ENCODE peak calls at places on chromosomes 13 and 19, in five cellular contexts. C is lower leg skin, E is adrenal gland, V is A549, J is upper lobe of left lung. H is an unnamed sample.

GRCh38 chr13:63696055-63696454 is 2280.4 kb upstream of the PCDH20 start:
- DNase-seq in C (no peak), E (no peak), V (no peak), J (no peak), H (no peak)

GRCh38 chr13:80562423-80562822 is 221.5 kb upstream of the SPRY2 start:
- DNase-seq in C (no peak), E (no peak), V (no peak), J (no peak), H (no peak)

GRCh38 chr13:30796833-30797601 is 61.7 kb downstream of the ALOX5AP start:
- DNase-seq in C (no peak), E (no peak), V (no peak), J (no peak), H (no peak)

GRCh38 chr19:47240996-47241918 is 10.3 kb upstream of the BBC3 start:
- DNase-seq in C (peak), E (peak), V (peak), J (peak), H (peak)

GRCh38 chr13:44422755-44423643 is 49.4 kb downstream of the SERP2 start:
- DNase-seq in C (peak), E (peak), V (no peak), J (no peak), H (no peak)

GRCh38 chr13:100124265-100124664 is 35.4 kb downstream of the PCCA start:
- DNase-seq in C (no peak), E (no peak), V (no peak), J (no peak), H (no peak)

GRCh38 chr13:23455401-23456185 is 22.1 kb upstream of the SACS start:
- DNase-seq in C (no peak), E (no peak), V (no peak), J (no peak), H (no peak)

GRCh38 chr13:24854311-24854710 is 90.3 kb downstream of the RNF17 start:
- DNase-seq in C (no peak), E (no peak), V (no peak), J (no peak), H (no peak)

GRCh38 chr13:73220966-73221720 is 162.3 kb downstream of the KLF5 start:
- DNase-seq in C (no peak), E (no peak), V (peak), J (no peak), H (peak)

GRCh38 chr19:52022193-52022592 is 6.0 kb downstream of the ZNF614 start:
- DNase-seq in C (no peak), E (no peak), V (no peak), J (no peak), H (no peak)

GRCh38 chr19:29680447-29680846 is 15.2 kb downstream of the PLEKHF1 start:
- DNase-seq in C (no peak), E (no peak), V (no peak), J (peak), H (no peak)

GRCh38 chr13:95571941-95572340 is 19.4 kb downstream of the CLDN10 start:
- DNase-seq in C (no peak), E (no peak), V (no peak), J (no peak), H (no peak)

GRCh38 chr13:89066868-89067466 is 1395.8 kb downstream of the SLITRK5 start:
- DNase-seq in C (no peak), E (peak), V (peak), J (no peak), H (peak)

GRCh38 chr13:65472336-65472735 is 1757.8 kb downstream of the PCDH9 start:
- DNase-seq in C (no peak), E (no peak), V (no peak), J (no peak), H (no peak)

GRCh38 chr13:50635504-50635903 is 208.0 kb downstream of the DLEU7 start:
- DNase-seq in C (peak), E (peak), V (no peak), J (peak), H (no peak)

GRCh38 chr19:48290341-48290922 is 20.6 kb downstream of the ZNF114 start:
- DNase-seq in C (no peak), E (peak), V (peak), J (no peak), H (no peak)

GRCh38 chr19:51690359-51691121 is 2.6 kb upstream of the SPACA6 start:
- DNase-seq in C (peak), E (peak), V (peak), J (peak), H (no peak)

GRCh38 chr13:51137250-51137649 is 26.2 kb upstream of the C13orf42 start:
- DNase-seq in C (no peak), E (no peak), V (no peak), J (no peak), H (no peak)

GRCh38 chr19:4678881-4679379 is 8.8 kb upstream of the MYDGF start:
- DNase-seq in C (no peak), E (peak), V (peak), J (no peak), H (peak)

GRCh38 chr13:25175026-25175425 is 2.9 kb upstream of the AMER2 start:
- DNase-seq in C (no peak), E (no peak), V (no peak), J (no peak), H (no peak)

GRCh38 chr13:95137096-95137495 is 164.2 kb downstream of the ABCC4 start:
- DNase-seq in C (no peak), E (no peak), V (no peak), J (no peak), H (no peak)

GRCh38 chr19:49382639-49383038 is 5.4 kb upstream of the KASH5 start:
- DNase-seq in C (no peak), E (no peak), V (no peak), J (no peak), H (no peak)

GRCh38 chr19:58097783-58098681 is at the start of gene ZSCAN18:
- DNase-seq in C (peak), E (peak), V (peak), J (peak), H (peak)
- TF ChIP-seq POLR2A in C (no peak), E (peak), V (no peak), J (peak), H (peak)

DNA sequence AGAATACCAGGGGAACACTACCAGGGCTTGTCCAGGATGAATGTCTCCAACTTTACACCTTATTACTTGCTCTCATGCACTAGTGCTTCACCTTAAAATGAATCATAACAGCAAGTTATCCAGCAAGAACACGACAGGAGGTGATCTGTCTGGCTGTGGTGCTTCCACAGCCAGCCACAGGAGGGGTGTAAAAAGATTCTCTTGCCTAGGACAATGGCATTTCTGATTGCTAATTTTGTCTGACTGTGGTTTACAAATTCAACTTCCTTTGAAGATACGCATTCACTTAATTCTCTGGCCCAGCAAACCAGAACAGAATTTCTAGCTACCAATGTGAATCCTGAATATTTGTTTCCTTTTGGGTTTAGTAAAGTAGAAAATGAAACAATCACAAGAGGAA is 23.1 kb upstream of the COG3 start:
- DNase-seq in C (no peak), E (no peak), V (peak), J (no peak), H (no peak)
- TF ChIP-seq POLR2A in C (no peak), E (no peak), V (no peak), J (no peak), H (no peak)

GRCh38 chr19:11197291-11198174 is at the start of gene KANK2:
- DNase-seq in C (peak), E (peak), V (peak), J (peak), H (peak)
- TF ChIP-seq POLR2A in C (no peak), E (no peak), V (peak), J (peak), H (peak)

DNA sequence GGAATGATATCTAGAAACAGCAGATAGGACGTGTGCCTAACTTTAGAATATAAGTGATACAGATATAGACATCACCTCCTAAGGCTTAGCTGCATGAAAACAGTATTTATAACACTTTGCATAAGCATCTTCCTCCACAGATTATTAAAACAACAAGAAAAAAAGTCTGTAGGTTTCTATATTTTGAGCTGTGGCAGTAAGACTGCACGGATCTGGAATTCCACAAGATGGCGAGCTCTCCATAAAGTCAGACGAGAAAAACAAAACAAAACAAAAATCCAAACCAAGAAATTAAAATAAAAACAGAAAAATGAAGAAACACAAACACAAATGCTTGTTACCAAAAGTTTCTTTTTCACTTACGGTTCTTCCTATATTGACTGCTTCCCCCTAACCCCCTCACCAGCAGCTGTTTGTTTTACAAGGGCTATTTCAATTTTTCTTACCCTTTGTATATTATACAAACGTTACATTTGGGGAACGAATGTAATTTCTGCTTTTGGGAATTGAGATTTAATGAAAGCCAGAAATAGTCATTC is 285.8 kb downstream of the MYO16 start:
- DNase-seq in C (no peak), E (peak), V (peak), J (no peak), H (peak)
- TF ChIP-seq POLR2A in C (no peak), E (no peak), V (no peak), J (no peak), H (no peak)

GRCh38 chr13:43127827-43128226 is 104.4 kb downstream of the DNAJC15 start:
- DNase-seq in C (no peak), E (no peak), V (no peak), J (no peak), H (no peak)
- TF ChIP-seq POLR2A in C (no peak), E (no peak), V (no peak), J (no peak), H (no peak)

GRCh38 chr19:55158848-55159793 is 1.6 kb upstream of the TNNI3 start:
- DNase-seq in C (no peak), E (peak), V (peak), J (no peak), H (peak)
- TF ChIP-seq POLR2A in C (no peak), E (no peak), V (no peak), J (no peak), H (no peak)

DNA sequence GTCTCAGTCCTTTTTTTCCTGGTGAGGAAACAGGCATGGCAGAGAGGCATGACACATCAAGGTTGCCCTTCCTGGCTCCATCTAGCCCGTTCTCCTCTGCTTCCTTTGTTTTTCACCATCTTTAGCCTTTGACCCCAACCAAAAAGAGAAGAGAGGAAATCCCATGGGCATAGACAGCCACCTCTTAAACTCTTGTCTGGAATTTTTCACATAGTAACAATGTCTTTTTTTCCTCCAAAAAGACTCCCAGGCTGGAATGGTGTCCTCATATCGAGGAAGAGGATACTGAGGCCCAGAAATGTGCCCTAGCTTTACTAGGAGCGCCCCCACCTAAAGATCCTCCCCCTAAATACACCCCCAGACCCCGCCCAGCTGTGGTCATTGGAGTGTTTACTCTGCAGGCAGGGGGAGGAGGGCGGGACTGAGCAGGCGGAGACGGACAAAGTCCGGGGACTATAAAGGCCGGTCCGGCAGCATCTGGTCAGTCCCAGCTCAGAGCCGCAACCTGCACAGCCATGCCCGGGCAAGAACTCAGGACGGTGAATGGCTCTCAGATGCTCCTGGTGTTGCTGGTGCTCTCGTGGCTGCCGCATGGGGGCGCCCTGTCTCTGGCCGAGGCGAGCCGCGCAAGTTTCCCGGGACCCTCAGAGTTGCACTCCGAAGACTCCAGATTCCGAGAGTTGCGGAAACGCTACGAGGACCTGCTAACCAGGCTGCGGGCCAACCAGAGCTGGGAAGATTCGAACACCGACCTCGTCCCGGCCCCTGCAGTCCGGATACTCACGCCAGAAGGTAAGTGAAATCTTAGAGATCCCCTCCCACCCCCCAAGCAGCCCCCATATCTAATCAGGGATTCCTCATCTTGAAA is at the start of gene GDF15:
- DNase-seq in C (peak), E (peak), V (peak), J (peak), H (peak)
- TF ChIP-seq POLR2A in C (no peak), E (no peak), V (peak), J (peak), H (peak)

H was measured in erythroblast.